ENCODE peak calls at places on chromosome 12, in nine cellular contexts. P is foreskin keratinocyte; C is HCT116; M is neural progenitor cell; N is brain microvascular endothelial cell; I is CD8-positive, alpha-beta T cell; F is small intestine; R is left ventricle myocardium inferior; A is aorta. J is an unnamed sample.

GRCh38 chr12:68976304-68976915 is 43.4 kb upstream of the CPM start:
- DNase-seq in P (no peak), C (no peak), M (no peak), N (no peak), I (no peak), F (no peak), R (no peak), A (no peak), J (no peak)

GRCh38 chr12:89706551-89707348 is 1.9 kb downstream of the ATP2B1 start:
- DNase-seq in P (no peak), C (no peak), M (peak), N (no peak), I (no peak), F (peak), R (no peak), A (no peak), J (peak)

GRCh38 chr12:116146386-116146785 is 131.1 kb downstream of the MED13L start:
- DNase-seq in P (no peak), C (no peak), M (no peak), N (no peak), I (no peak), F (no peak), R (no peak), A (no peak), J (no peak)

GRCh38 chr12:50055831-50056628 is 1.4 kb upstream of the ASIC1 start:
- DNase-seq in P (no peak), C (peak), M (peak), N (no peak), I (peak), F (peak), R (no peak), A (no peak), J (peak)

GRCh38 chr12:103524238-103524875 is 28.6 kb upstream of the C12orf42 start:
- DNase-seq in P (no peak), C (no peak), M (no peak), N (no peak), I (no peak), F (no peak), R (no peak), A (no peak), J (no peak)

GRCh38 chr12:45282411-45282810 is 66.5 kb downstream of the ANO6 start:
- DNase-seq in P (no peak), C (no peak), M (no peak), N (no peak), I (no peak), F (peak), R (no peak), A (no peak), J (no peak)

GRCh38 chr12:54193437-54193836 is 4.7 kb upstream of the SMUG1 start:
- DNase-seq in P (no peak), C (no peak), M (no peak), N (no peak), I (no peak), F (no peak), R (no peak), A (no peak), J (no peak)

GRCh38 chr12:66947119-66947518 is 268.2 kb upstream of the GRIP1 start:
- DNase-seq in P (no peak), C (no peak), M (no peak), N (no peak), I (no peak), F (no peak), R (no peak), A (no peak), J (no peak)

GRCh38 chr12:26109343-26109841 is 15.4 kb downstream of the BHLHE41 start:
- DNase-seq in P (no peak), C (no peak), M (no peak), N (no peak), I (no peak), F (no peak), R (peak), A (no peak), J (no peak)

GRCh38 chr12:55072093-55072492 is 52.3 kb downstream of the NEUROD4 start:
- DNase-seq in P (no peak), C (peak), M (peak), N (no peak), I (peak), F (peak), R (peak), A (no peak), J (peak)

GRCh38 chr12:76784600-76785051 is 20.7 kb downstream of the ZDHHC17 start:
- DNase-seq in P (peak), C (no peak), M (no peak), N (peak), I (no peak), F (no peak), R (no peak), A (no peak), J (no peak)

GRCh38 chr12:93777249-93777648 is 100.1 kb downstream of the CRADD start:
- DNase-seq in P (no peak), C (no peak), M (no peak), N (peak), I (no peak), F (no peak), R (no peak), A (no peak), J (no peak)

GRCh38 chr12:47648056-47648579 is 57.7 kb downstream of the RPAP3 start:
- DNase-seq in P (no peak), C (no peak), M (no peak), N (no peak), I (no peak), F (no peak), R (no peak), A (no peak), J (no peak)

GRCh38 chr12:18158774-18159557 is 69.0 kb upstream of the RERGL start:
- DNase-seq in P (no peak), C (no peak), M (peak), N (peak), I (no peak), F (peak), R (no peak), A (no peak), J (no peak)

GRCh38 chr12:96571101-96571862 is 81.9 kb downstream of the CFAP54 start:
- DNase-seq in P (no peak), C (no peak), M (no peak), N (no peak), I (no peak), F (no peak), R (no peak), A (no peak), J (no peak)

GRCh38 chr12:75933136-75933535 is 98.4 kb downstream of the PHLDA1 start:
- DNase-seq in P (peak), C (peak), M (no peak), N (peak), I (no peak), F (no peak), R (no peak), A (no peak), J (no peak)

GRCh38 chr12:109675411-109675810 is 38.2 kb upstream of the FAM222A start:
- DNase-seq in P (no peak), C (no peak), M (no peak), N (no peak), I (no peak), F (peak), R (no peak), A (no peak), J (no peak)

GRCh38 chr12:114701104-114701414 is 17.1 kb upstream of the TBX3 start:
- DNase-seq in P (no peak), C (no peak), M (peak), N (no peak), I (no peak), F (no peak), R (no peak), A (no peak), J (no peak)

GRCh38 chr12:94994312-94994711 is 9.2 kb downstream of the NDUFA12 start:
- DNase-seq in P (peak), C (peak), M (no peak), N (peak), I (no peak), F (no peak), R (no peak), A (no peak), J (no peak)

GRCh38 chr12:104064842-104065441 is 611 bp downstream of the HCFC2 start:
- DNase-seq in P (no peak), C (no peak), M (peak), N (no peak), I (peak), F (peak), R (peak), A (no peak), J (no peak)

GRCh38 chr12:52526511-52526951 is 6.3 kb upstream of the KRT5 start:
- DNase-seq in P (no peak), C (no peak), M (no peak), N (no peak), I (no peak), F (no peak), R (no peak), A (no peak), J (no peak)

GRCh38 chr12:126874427-126875026 is 1392.4 kb upstream of the TMEM132C start:
- DNase-seq in P (no peak), C (peak), M (peak), N (peak), I (peak), F (peak), R (peak), A (peak), J (no peak)

GRCh38 chr12:121190523-121191031 is 19.4 kb upstream of the P2RX4 start:
- DNase-seq in P (peak), C (no peak), M (no peak), N (peak), I (no peak), F (no peak), R (no peak), A (no peak), J (no peak)

GRCh38 chr12:83763425-83763824 is 1076.7 kb downstream of the TMTC2 start:
- DNase-seq in P (peak), C (no peak), M (no peak), N (no peak), I (no peak), F (no peak), R (no peak), A (no peak), J (no peak)

GRCh38 chr12:124499873-124500231 is 67.6 kb downstream of the NCOR2 start:
- DNase-seq in P (no peak), C (no peak), M (no peak), N (no peak), I (no peak), F (no peak), R (no peak), A (no peak), J (no peak)
- H3K27ac ChIP-seq in P (no peak), C (peak), M (peak), N (no peak), I (no peak), F (no peak), R (peak), A (no peak), J (peak)

DNA sequence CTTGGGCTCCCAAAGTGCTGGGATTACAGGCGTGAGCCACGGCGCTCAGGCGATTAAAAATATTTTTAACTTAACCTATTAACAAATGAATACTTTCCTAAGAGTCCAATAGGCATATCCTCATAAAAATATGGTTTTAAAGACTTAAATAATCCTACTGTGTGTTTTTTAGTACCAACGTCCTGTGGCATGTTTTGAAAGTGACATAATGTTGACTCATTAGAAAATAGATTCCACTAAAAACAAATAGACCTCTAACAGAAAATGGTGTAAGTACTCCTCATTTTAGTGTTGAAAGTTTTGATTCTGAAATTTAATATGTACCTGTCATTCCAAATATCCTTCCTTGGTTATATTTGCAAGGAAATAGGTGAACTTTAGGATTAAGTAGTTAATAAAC is 11.9 kb upstream of the LUM start:
- DNase-seq in P (no peak), C (no peak), M (no peak), N (no peak), I (no peak), F (no peak), R (no peak), A (no peak), J (no peak)
- H3K27ac ChIP-seq in P (no peak), C (no peak), M (no peak), N (no peak), I (no peak), F (no peak), R (no peak), A (no peak), J (no peak)

DNA sequence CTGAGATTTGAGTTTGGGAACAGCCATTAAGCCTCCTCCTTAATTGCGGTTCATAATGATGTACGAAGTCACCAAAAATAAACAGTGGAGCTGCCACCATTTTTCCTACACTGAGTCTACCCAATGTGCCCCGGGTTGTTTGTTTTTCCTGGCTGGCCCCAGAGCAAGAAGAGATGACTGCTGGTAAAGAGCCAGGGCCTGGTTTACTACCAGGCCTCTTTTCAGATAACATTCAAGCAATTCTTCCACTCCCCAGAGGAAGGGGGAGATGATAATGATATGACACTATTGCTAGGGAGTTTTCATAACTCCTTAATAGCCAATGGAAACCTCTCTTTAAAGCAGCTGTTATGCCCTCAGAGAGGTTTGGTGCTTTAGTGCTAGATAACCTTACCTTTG is 42.3 kb downstream of the BRAP start:
- DNase-seq in P (no peak), C (no peak), M (no peak), N (peak), I (no peak), F (peak), R (no peak), A (no peak), J (no peak)
- H3K27ac ChIP-seq in P (no peak), C (no peak), M (no peak), N (peak), I (no peak), F (no peak), R (peak), A (no peak), J (peak)

GRCh38 chr12:19575307-19576243 is 136.3 kb downstream of the AEBP2 start:
- DNase-seq in P (peak), C (peak), M (no peak), N (peak), I (no peak), F (peak), R (peak), A (no peak), J (no peak)
- H3K27ac ChIP-seq in P (no peak), C (no peak), M (no peak), N (peak), I (no peak), F (no peak), R (peak), A (no peak), J (no peak)

DNA sequence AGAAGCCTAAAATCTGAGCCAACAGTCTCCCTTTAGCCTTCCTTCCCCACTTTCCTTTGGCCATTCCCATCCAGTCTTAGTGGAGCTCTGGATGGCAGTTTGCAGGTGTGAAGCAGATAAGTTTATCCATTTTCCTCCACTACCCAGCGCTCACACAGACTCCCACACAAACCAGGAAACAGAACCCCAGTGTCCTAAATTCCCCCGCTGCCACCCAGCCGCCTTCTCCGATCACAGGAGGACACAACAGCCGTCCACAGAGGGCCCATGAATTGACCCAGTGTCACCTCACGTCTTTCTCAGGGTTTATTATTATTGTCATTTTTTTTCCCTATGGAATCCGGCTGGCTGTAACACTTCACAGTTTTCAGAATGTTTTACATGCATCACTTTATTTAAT is 16.4 kb downstream of the CD9 start:
- DNase-seq in P (no peak), C (no peak), M (no peak), N (no peak), I (no peak), F (no peak), R (no peak), A (no peak), J (no peak)
- H3K27ac ChIP-seq in P (peak), C (peak), M (no peak), N (no peak), I (no peak), F (peak), R (peak), A (peak), J (peak)

GRCh38 chr12:129001-129400 is 62.4 kb downstream of the IQSEC3 start:
- DNase-seq in P (no peak), C (no peak), M (no peak), N (no peak), I (no peak), F (no peak), R (no peak), A (no peak), J (no peak)

GRCh38 chr12:135127-135526 is 68.6 kb downstream of the IQSEC3 start:
- DNase-seq in P (no peak), C (no peak), M (no peak), N (no peak), I (no peak), F (peak), R (no peak), A (no peak), J (no peak)

GRCh38 chr12:131726-132465 is 65.3 kb downstream of the IQSEC3 start:
- DNase-seq in P (no peak), C (no peak), M (no peak), N (no peak), I (no peak), F (no peak), R (no peak), A (no peak), J (no peak)

GRCh38 chr12:128079-128478 is 61.5 kb downstream of the IQSEC3 start:
- DNase-seq in P (no peak), C (no peak), M (no peak), N (no peak), I (no peak), F (no peak), R (no peak), A (no peak), J (no peak)

GRCh38 chr12:130519-130918 is 64.0 kb downstream of the IQSEC3 start:
- DNase-seq in P (no peak), C (no peak), M (no peak), N (no peak), I (no peak), F (no peak), R (no peak), A (no peak), J (no peak)
- H3K27ac ChIP-seq in P (no peak), C (no peak), M (no peak), N (no peak), I (no peak), F (no peak), R (no peak), A (no peak), J (no peak)

DNA sequence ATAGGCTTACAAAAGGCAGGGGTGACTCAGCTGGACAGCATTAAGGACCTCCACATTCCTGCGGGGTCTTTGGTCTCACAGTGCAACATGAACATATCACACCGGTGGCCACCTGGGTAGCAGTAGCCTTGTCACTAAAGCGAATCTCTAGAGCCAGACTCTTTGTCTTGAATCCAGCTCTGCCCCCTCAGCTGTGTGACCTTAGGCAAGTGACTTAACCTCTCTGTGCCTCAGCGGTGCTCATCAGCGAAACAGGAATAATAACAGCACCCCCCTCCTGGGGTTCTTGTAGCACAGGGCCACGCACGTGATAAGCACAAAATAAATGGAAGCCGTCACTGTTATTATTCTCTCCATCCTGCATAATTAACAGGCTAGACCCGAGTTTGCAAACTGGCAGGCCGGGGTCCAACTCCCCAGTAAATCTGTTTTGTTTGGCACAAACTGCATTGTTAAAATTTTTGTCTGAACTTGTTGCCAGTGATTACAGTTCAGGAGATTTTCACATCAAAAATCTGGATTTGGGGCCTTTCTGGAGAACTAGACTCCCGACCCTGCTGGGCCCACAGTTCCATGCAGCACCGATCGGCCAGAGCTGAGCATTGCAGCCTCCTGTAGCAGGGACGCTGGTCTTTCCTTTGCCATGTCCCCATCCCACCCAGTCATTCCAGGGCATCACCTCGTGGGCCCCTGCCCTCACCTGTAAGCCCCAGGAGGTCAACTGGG is 174.8 kb downstream of the PHETA1 start:
- DNase-seq in P (no peak), C (no peak), M (no peak), N (no peak), I (no peak), F (no peak), R (no peak), A (no peak), J (no peak)
- H3K27ac ChIP-seq in P (no peak), C (no peak), M (no peak), N (no peak), I (no peak), F (no peak), R (no peak), A (no peak), J (no peak)

GRCh38 chr12:105451211-105451610 is 120.7 kb downstream of the C12orf75 start:
- DNase-seq in P (no peak), C (no peak), M (no peak), N (peak), I (no peak), F (no peak), R (no peak), A (no peak), J (no peak)
- H3K27ac ChIP-seq in P (no peak), C (no peak), M (no peak), N (no peak), I (no peak), F (no peak), R (no peak), A (no peak), J (no peak)

J was measured in substantia nigra.